ENCODE peak calls at places on chromosomes 5 and 9, in six cellular contexts. One of them, this sample, is unnamed.

GRCh38 chr5:74093501-74093993 is 467.6 kb downstream of the ARHGEF28 start:
- DNase-seq in CD4-positive, alpha-beta T cell: no peak
- DNase-seq in AG20443: no peak
- DNase-seq in DMS53: no peak
- DNase-seq in esophagus squamous epithelium: no peak
- DNase-seq in hepatocyte: peak
- DNase-seq in this sample: no peak

GRCh38 chr5:112186401-112186990 is 232.6 kb downstream of the EPB41L4A start:
- DNase-seq in CD4-positive, alpha-beta T cell: no peak
- DNase-seq in AG20443: peak
- DNase-seq in hepatocyte: peak
- DNase-seq in DMS53: peak
- DNase-seq in esophagus squamous epithelium: no peak
- DNase-seq in this sample: no peak

GRCh38 chr5:1315709-1316587 is 21.1 kb upstream of the TERT start:
- DNase-seq in hepatocyte: peak
- DNase-seq in CD4-positive, alpha-beta T cell: peak
- DNase-seq in esophagus squamous epithelium: no peak
- DNase-seq in DMS53: peak
- DNase-seq in AG20443: no peak
- DNase-seq in this sample: no peak

GRCh38 chr5:39164016-39164415 is 55.3 kb downstream of the FYB1 start:
- DNase-seq in hepatocyte: no peak
- DNase-seq in esophagus squamous epithelium: no peak
- DNase-seq in CD4-positive, alpha-beta T cell: peak
- DNase-seq in DMS53: no peak
- DNase-seq in AG20443: no peak
- DNase-seq in this sample: no peak

GRCh38 chr5:3127423-3127911 is 376.0 kb upstream of the IRX2 start:
- DNase-seq in hepatocyte: no peak
- DNase-seq in DMS53: no peak
- DNase-seq in esophagus squamous epithelium: no peak
- DNase-seq in CD4-positive, alpha-beta T cell: no peak
- DNase-seq in AG20443: no peak
- DNase-seq in this sample: no peak

GRCh38 chr5:98468188-98468869 is 305.1 kb upstream of the RGMB start:
- DNase-seq in DMS53: peak
- DNase-seq in esophagus squamous epithelium: no peak
- DNase-seq in hepatocyte: no peak
- DNase-seq in AG20443: peak
- DNase-seq in CD4-positive, alpha-beta T cell: no peak
- DNase-seq in this sample: no peak

GRCh38 chr5:138783976-138784375 is 30.8 kb downstream of the CTNNA1 start:
- DNase-seq in esophagus squamous epithelium: no peak
- DNase-seq in CD4-positive, alpha-beta T cell: no peak
- DNase-seq in hepatocyte: no peak
- DNase-seq in DMS53: no peak
- DNase-seq in AG20443: no peak
- DNase-seq in this sample: no peak

GRCh38 chr9:134403682-134404301 is 77.5 kb downstream of the RXRA start:
- DNase-seq in esophagus squamous epithelium: no peak
- DNase-seq in hepatocyte: no peak
- DNase-seq in AG20443: peak
- DNase-seq in DMS53: no peak
- DNase-seq in CD4-positive, alpha-beta T cell: peak
- DNase-seq in this sample: peak

GRCh38 chr9:107462691-107463090 is 26.9 kb downstream of the KLF4 start:
- DNase-seq in AG20443: peak
- DNase-seq in CD4-positive, alpha-beta T cell: no peak
- DNase-seq in hepatocyte: no peak
- DNase-seq in DMS53: peak
- DNase-seq in esophagus squamous epithelium: no peak
- DNase-seq in this sample: no peak

GRCh38 chr5:160036884-160037283 is 27.9 kb downstream of the TTC1 start:
- DNase-seq in CD4-positive, alpha-beta T cell: no peak
- DNase-seq in AG20443: no peak
- DNase-seq in hepatocyte: no peak
- DNase-seq in esophagus squamous epithelium: no peak
- DNase-seq in DMS53: no peak
- DNase-seq in this sample: no peak